ENCODE peak calls at places on chromosomes 11 and 22, in ten cellular contexts. L is sciatic nerve; K is WTC11; G is RWPE1; A is astrocyte of the cerebellum; S is activated CD4-positive, CD25-positive, alpha-beta regulatory T cell; J is Panc1; M is B cell; N is HT-29; H is transverse colon. B is an unnamed sample.

GRCh38 chr22:19824197-19825015 is 30.3 kb downstream of the GNB1L start:
- DNase-seq in L (peak), K (no peak), G (peak), A (no peak), S (no peak), J (no peak), M (no peak), N (peak), H (no peak), B (no peak)

GRCh38 chr11:114280696-114281095 is 15.5 kb upstream of the NNMT start:
- DNase-seq in L (peak), K (peak), G (peak), A (peak), S (no peak), J (no peak), M (no peak), N (peak), H (no peak), B (no peak)

GRCh38 chr11:100808904-100809491 is 121.9 kb downstream of the ARHGAP42 start:
- DNase-seq in L (no peak), K (no peak), G (no peak), A (peak), S (no peak), J (no peak), M (no peak), N (no peak), H (no peak), B (no peak)

GRCh38 chr22:29700206-29700948 is 19.4 kb upstream of the CABP7 start:
- DNase-seq in L (no peak), K (no peak), G (no peak), A (no peak), S (no peak), J (no peak), M (no peak), N (no peak), H (no peak), B (no peak)

GRCh38 chr11:72770799-72771198 is 18.6 kb upstream of the ARAP1 start:
- DNase-seq in L (no peak), K (no peak), G (no peak), A (no peak), S (no peak), J (no peak), M (no peak), N (no peak), H (no peak), B (no peak)

GRCh38 chr11:44258190-44258489 is 51.8 kb downstream of the ALX4 start:
- DNase-seq in L (no peak), K (no peak), G (no peak), A (no peak), S (no peak), J (no peak), M (no peak), N (peak), H (no peak), B (no peak)

GRCh38 chr11:47946682-47947575 is 33.4 kb upstream of the PTPRJ start:
- DNase-seq in L (peak), K (no peak), G (peak), A (peak), S (no peak), J (peak), M (no peak), N (peak), H (peak), B (no peak)

GRCh38 chr22:39920134-39920743 is 19.4 kb downstream of the GRAP2 start:
- DNase-seq in L (no peak), K (no peak), G (no peak), A (no peak), S (no peak), J (no peak), M (no peak), N (no peak), H (no peak), B (no peak)

GRCh38 chr22:45534339-45535192 is 31.9 kb downstream of the FBLN1 start:
- DNase-seq in L (no peak), K (no peak), G (no peak), A (no peak), S (no peak), J (no peak), M (no peak), N (no peak), H (no peak), B (no peak)

GRCh38 chr11:1644601-1645356 is 15.2 kb downstream of the KRTAP5-5 start:
- DNase-seq in L (no peak), K (no peak), G (no peak), A (no peak), S (no peak), J (no peak), M (no peak), N (no peak), H (no peak), B (no peak)

GRCh38 chr22:45552580-45553332 is 50.1 kb downstream of the FBLN1 start:
- DNase-seq in L (no peak), K (no peak), G (no peak), A (no peak), S (no peak), J (no peak), M (no peak), N (peak), H (peak), B (no peak)

GRCh38 chr11:45089251-45089650 is 57.2 kb upstream of the PRDM11 start:
- DNase-seq in L (peak), K (no peak), G (peak), A (peak), S (no peak), J (no peak), M (no peak), N (no peak), H (peak), B (no peak)

GRCh38 chr22:27123880-27124279 is 466.5 kb downstream of the MIAT start:
- DNase-seq in L (no peak), K (no peak), G (no peak), A (no peak), S (no peak), J (no peak), M (no peak), N (no peak), H (no peak), B (no peak)

GRCh38 chr22:49538006-49538405 is 289.7 kb downstream of the BRD1 start:
- DNase-seq in L (no peak), K (no peak), G (no peak), A (no peak), S (no peak), J (no peak), M (no peak), N (no peak), H (no peak), B (no peak)